ENCODE peak calls at places on chromosomes 12 and 14, in ten cellular contexts. C is retina; B is stimulated activated CD4-positive, alpha-beta T cell treated with anti-CD3 and anti-CD28 coated beads, Interleukin-2, amount 100 ng/mL, for 24 hours; S is AG08395; G is NCI-H510A; H is breast epithelium; W is cerebellum; Q is tibial nerve; A is head of caudate nucleus; O is substantia nigra. M is an unnamed sample.

GRCh38 chr12:13277278-13277677 is 80.8 kb downstream of the EMP1 start:
- DNase-seq in C (peak; percentile 65), B (no peak), S (no peak), G (no peak), H (no peak), W (no peak), Q (no peak), A (no peak), O (no peak), M (no peak)

GRCh38 chr14:104870368-104871144 is 5.5 kb downstream of the CEP170B start:
- DNase-seq in C (no peak), B (peak; percentile 68), S (no peak), G (no peak), H (no peak), W (no peak), Q (no peak), A (no peak), O (no peak), M (peak; percentile 56)

GRCh38 chr14:102931580-102932285 is 9.3 kb downstream of the AMN start:
- DNase-seq in C (peak; percentile 9), B (no peak), S (no peak), G (no peak), H (no peak), W (no peak), Q (no peak), A (no peak), O (no peak), M (no peak)

GRCh38 chr12:63753743-63754142 is 26.0 kb upstream of the RXYLT1 start:
- DNase-seq in C (no peak), B (no peak), S (no peak), G (no peak), H (no peak), W (no peak), Q (no peak), A (no peak), O (no peak), M (no peak)

GRCh38 chr12:18794000-18794399 is 56.1 kb downstream of the CAPZA3 start:
- DNase-seq in C (no peak), B (no peak), S (no peak), G (no peak), H (no peak), W (no peak), Q (no peak), A (no peak), O (no peak), M (no peak)

GRCh38 chr14:64581817-64582216 is 32.1 kb downstream of the PPP1R36 start:
- DNase-seq in C (no peak), B (no peak), S (no peak), G (no peak), H (no peak), W (no peak), Q (no peak), A (no peak), O (no peak), M (no peak)

GRCh38 chr14:99573000-99573330 is 31.0 kb downstream of the CCDC85C start:
- DNase-seq in C (peak; percentile 54), B (no peak), S (no peak), G (no peak), H (no peak), W (no peak), Q (no peak), A (no peak), O (no peak), M (no peak)

GRCh38 chr14:101562659-101563351 is 1.5 kb downstream of the DIO3 start:
- DNase-seq in C (no peak), B (no peak), S (no peak), G (no peak), H (no peak), W (no peak), Q (no peak), A (no peak), O (no peak), M (no peak)

GRCh38 chr14:56423591-56423991 is 156.0 kb upstream of the TMEM260 start:
- DNase-seq in C (no peak), B (no peak), S (no peak), G (no peak), H (no peak), W (no peak), Q (no peak), A (no peak), O (no peak), M (no peak)

GRCh38 chr12:54744590-54744989 is 96.4 kb upstream of the DCD start:
- DNase-seq in C (no peak), B (no peak), S (no peak), G (no peak), H (no peak), W (no peak), Q (no peak), A (no peak), O (no peak), M (no peak)

GRCh38 chr12:6361834-6362233 is 13.5 kb downstream of the SCNN1A start:
- DNase-seq in C (no peak), B (no peak), S (no peak), G (no peak), H (no peak), W (no peak), Q (no peak), A (no peak), O (no peak), M (no peak)

GRCh38 chr14:76500011-76500410 is 124.1 kb downstream of the ESRRB start:
- DNase-seq in C (no peak), B (no peak), S (peak; percentile 62), G (no peak), H (no peak), W (no peak), Q (no peak), A (no peak), O (no peak), M (no peak)

GRCh38 chr14:58270628-58271027 is 26.0 kb downstream of the PSMA3 start:
- DNase-seq in C (no peak), B (no peak), S (no peak), G (no peak), H (no peak), W (no peak), Q (no peak), A (no peak), O (no peak), M (no peak)

GRCh38 chr12:43848786-43849185 is 12.9 kb downstream of the TMEM117 start:
- DNase-seq in C (no peak), B (no peak), S (no peak), G (no peak), H (no peak), W (no peak), Q (no peak), A (no peak), O (no peak), M (no peak)

GRCh38 chr12:130633771-130634170 is 82.3 kb downstream of the RIMBP2 start:
- DNase-seq in C (peak; percentile 85), B (no peak), S (no peak), G (peak; percentile 98), H (peak; percentile 47), W (peak; percentile 14), Q (no peak), A (peak; percentile 54), O (no peak), M (peak; percentile 86)

GRCh38 chr14:67418368-67419174 is 6.6 kb upstream of the PLEK2 start:
- DNase-seq in C (no peak), B (no peak), S (no peak), G (no peak), H (no peak), W (no peak), Q (no peak), A (no peak), O (no peak), M (no peak)

GRCh38 chr12:51390457-51391046 is 654 bp downstream of the GALNT6 start:
- DNase-seq in C (peak; percentile 20), B (no peak), S (no peak), G (no peak), H (no peak), W (no peak), Q (no peak), A (no peak), O (no peak), M (no peak)

GRCh38 chr12:12273291-12273957 is 6.6 kb upstream of the LRP6 start:
- DNase-seq in C (no peak), B (no peak), S (no peak), G (no peak), H (no peak), W (no peak), Q (no peak), A (no peak), O (no peak), M (no peak)